ENCODE peak calls at places on chromosome X, in four cellular contexts. F is IMR-90, H is endothelial cell of umbilical vein, X is GM12878. G is an unnamed sample.

GRCh38 chrX:989959-990510 is 222.4 kb downstream of the CRLF2 start:
- DNase-seq in F (peak; percentile 56), H (no peak), X (peak; percentile 97), G (peak; percentile 49)

GRCh38 chrX:46698691-46699090 is 60.2 kb downstream of the SLC9A7 start:
- DNase-seq in F (no peak), H (no peak), X (no peak), G (no peak)

GRCh38 chrX:150062292-150063137 is 124.2 kb upstream of the EOLA2 start:
- DNase-seq in F (peak; percentile 69), H (peak; percentile 68), X (no peak), G (no peak)

GRCh38 chrX:7330551-7330950 is 182.6 kb upstream of the PUDP start:
- DNase-seq in F (peak; percentile 21), H (no peak), X (no peak), G (no peak)

GRCh38 chrX:39705299-39705698 is 392.5 kb downstream of the BCOR start:
- DNase-seq in F (peak; percentile 88), H (peak; percentile 88), X (no peak), G (no peak)

GRCh38 chrX:85111347-85111746 is 107.7 kb downstream of the APOOL start:
- DNase-seq in F (peak; percentile 5), H (peak; percentile 4), X (no peak), G (peak; percentile 11)

GRCh38 chrX:41785685-41786084 is 61.7 kb downstream of the GPR82 start:
- DNase-seq in F (peak; percentile 63), H (no peak), X (no peak), G (no peak)

GRCh38 chrX:26845051-26845450 is 618.1 kb downstream of the PPP4R3C start:
- DNase-seq in F (no peak), H (peak; percentile 75), X (no peak), G (no peak)

GRCh38 chrX:69221239-69222102 is 56.2 kb upstream of the PJA1 start:
- DNase-seq in F (no peak), H (no peak), X (no peak), G (no peak)

GRCh38 chrX:133350751-133351150 is 64.5 kb downstream of the GPC4 start:
- DNase-seq in F (no peak), H (no peak), X (no peak), G (no peak)

GRCh38 chrX:142089193-142089592 is 115.9 kb downstream of the MAGEC2 start:
- DNase-seq in F (peak; percentile 1), H (peak; percentile 1), X (no peak), G (peak; percentile 1)

GRCh38 chrX:74535633-74536141 is 78.7 kb downstream of the RLIM start:
- DNase-seq in F (peak; percentile 66), H (peak; percentile 50), X (no peak), G (peak; percentile 12)

GRCh38 chrX:72274526-72274925 is 2.5 kb downstream of the RPS4X start:
- DNase-seq in F (no peak), H (no peak), X (no peak), G (no peak)

GRCh38 chrX:114959729-114960128 is 57.7 kb downstream of the IL13RA2 start:
- DNase-seq in F (peak; percentile 22), H (no peak), X (no peak), G (peak; percentile 5)

GRCh38 chrX:28590394-28590793 is 3.1 kb downstream of the IL1RAPL1 start:
- DNase-seq in F (peak; percentile 32), H (peak; percentile 69), X (no peak), G (no peak)

GRCh38 chrX:63918611-63919010 is 133.6 kb upstream of the ARHGEF9 start:
- DNase-seq in F (no peak), H (no peak), X (no peak), G (no peak)

GRCh38 chrX:102835504-102836146 is 101.4 kb upstream of the RAB40AL start:
- DNase-seq in F (peak; percentile 33), H (peak; percentile 54), X (no peak), G (peak; percentile 12)

GRCh38 chrX:40933132-40934078 is 151.8 kb upstream of the USP9X start:
- DNase-seq in F (peak; percentile 65), H (peak; percentile 82), X (peak; percentile 31), G (peak; percentile 14)

GRCh38 chrX:56793533-56794320 is 64.7 kb downstream of the NBDY start:
- DNase-seq in F (no peak), H (peak; percentile 36), X (no peak), G (no peak)

GRCh38 chrX:84248226-84248625 is 60.2 kb upstream of the RPS6KA6 start:
- DNase-seq in F (peak; percentile 79), H (no peak), X (no peak), G (no peak)

GRCh38 chrX:47169726-47170515 is 23.7 kb upstream of the UBA1 start:
- DNase-seq in F (peak; percentile 54), H (no peak), X (no peak), G (no peak)

GRCh38 chrX:39869846-39870601 is 227.7 kb downstream of the BCOR start:
- DNase-seq in F (peak; percentile 63), H (peak; percentile 20), X (no peak), G (peak; percentile 50)

GRCh38 chrX:136694491-136695087 is 46.6 kb downstream of the CD40LG start:
- DNase-seq in F (peak; percentile 58), H (peak; percentile 19), X (no peak), G (peak; percentile 48)

GRCh38 chrX:46637937-46638336 is 64.4 kb downstream of the CHST7 start:
- DNase-seq in F (peak; percentile 39), H (peak; percentile 10), X (peak; percentile 60), G (peak; percentile 7)

GRCh38 chrX:66030505-66031317 is 9.2 kb downstream of the VSIG4 start:
- DNase-seq in F (peak; percentile 7), H (peak; percentile 1), X (no peak), G (peak; percentile 38)

GRCh38 chrX:71661919-71662318 is 5.4 kb upstream of the LOC101059915 start:
- DNase-seq in F (no peak), H (no peak), X (no peak), G (no peak)

GRCh38 chrX:7019555-7019954 is 128.0 kb upstream of the STS start:
- DNase-seq in F (no peak), H (no peak), X (no peak), G (no peak)

GRCh38 chrX:119375561-119375960 is 23.6 kb upstream of the SLC25A43 start:
- DNase-seq in F (no peak), H (no peak), X (no peak), G (no peak)
- H3K4me2 ChIP-seq in F (no peak overlapping the region), H (no peak overlapping the region), X (no peak overlapping the region), G (no peak overlapping the region)

GRCh38 chrX:140697618-140698017 is 11.9 kb upstream of the LINC00632 start:
- DNase-seq in F (no peak), H (no peak), X (no peak), G (no peak)

GRCh38 chrX:140701480-140701879 is 8.1 kb upstream of the LINC00632 start:
- DNase-seq in F (peak; percentile 37), H (no peak), X (no peak), G (peak; percentile 10)
- TF ChIP-seq FOS in F (no peak), H (no peak), X (no peak), G (no peak)

GRCh38 chrX:55488559-55489314 is 911 bp downstream of the USP51 start:
- DNase-seq in F (peak; percentile 8), H (peak; percentile 73), X (peak; percentile 8), G (peak; percentile 72)

GRCh38 chrX:55484948-55485347 is 4.7 kb downstream of the USP51 start:
- DNase-seq in F (no peak), H (no peak), X (no peak), G (no peak)

GRCh38 chrX:55488268-55488558 is 1.4 kb downstream of the USP51 start:
- DNase-seq in F (no peak), H (peak; percentile 2), X (no peak), G (no peak)

GRCh38 chrX:55486736-55487135 is 2.9 kb downstream of the USP51 start:
- DNase-seq in F (no peak), H (no peak), X (no peak), G (no peak)

DNA sequence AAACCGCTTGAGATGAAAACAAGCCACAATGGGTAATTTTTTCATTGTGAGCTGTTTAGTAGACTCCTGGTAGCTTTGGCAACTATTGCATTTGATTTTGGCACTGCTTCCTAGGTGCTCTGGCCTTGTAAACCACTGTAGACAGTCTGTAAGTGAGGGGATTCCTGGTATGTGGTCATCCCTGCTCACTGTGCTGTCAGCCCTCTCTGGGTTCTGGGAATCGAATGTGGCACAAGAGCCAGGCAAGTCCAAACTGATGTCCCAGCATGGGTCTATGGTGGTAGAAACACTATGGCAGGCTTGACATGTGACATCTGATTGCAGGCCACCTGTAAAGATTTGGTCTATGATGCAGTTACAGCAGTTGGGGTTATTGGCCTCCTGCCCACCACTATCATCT is 2.5 kb downstream of the USP51 start:
- DNase-seq in F (no peak), H (no peak), X (no peak), G (no peak)
- H3K4me2 ChIP-seq in F (no peak overlapping the region), H (no peak overlapping the region), X (no peak overlapping the region), G (no peak overlapping the region)

GRCh38 chrX:103941201-103941975 is 21.0 kb upstream of the TMSB15B start:
- DNase-seq in F (peak; percentile 32), H (peak; percentile 37), X (no peak), G (peak; percentile 25)
- TF ChIP-seq FOS in F (no peak), H (no peak), X (no peak), G (no peak)

GRCh38 chrX:123859828-123860505 is at the start of gene XIAP:
- DNase-seq in F (peak; percentile 84), H (peak; percentile 85), X (peak; percentile 41), G (peak; percentile 92)

GRCh38 chrX:123860983-123861382 is 1.1 kb downstream of the XIAP start:
- DNase-seq in F (peak; percentile 19), H (peak; percentile 40), X (no peak), G (no peak)

GRCh38 chrX:123859409-123859827 is 435 bp upstream of the XIAP start:
- DNase-seq in F (no peak), H (no peak), X (peak; percentile 21), G (no peak)

DNA sequence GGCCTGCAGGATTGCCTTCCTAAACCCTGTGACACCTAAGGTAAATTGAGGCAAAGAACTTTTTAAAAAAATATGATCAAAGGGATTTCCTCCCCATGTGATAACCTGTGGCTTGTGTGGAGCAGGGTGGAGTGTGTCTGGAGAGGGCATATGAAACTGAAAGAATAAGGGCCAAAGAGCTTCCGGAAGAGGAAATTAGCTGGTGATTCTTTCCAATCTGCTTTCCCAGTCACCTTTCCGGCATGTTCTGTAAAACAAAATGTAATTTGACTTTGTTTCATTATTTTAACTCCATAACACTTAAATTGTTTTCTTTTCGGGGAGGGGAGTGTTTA is 620 bp downstream of the XIAP start:
- DNase-seq in F (no peak), H (peak; percentile 63), X (peak; percentile 21), G (no peak)
- H3K4me2 ChIP-seq in F (peak overlapping the region; percentile 89), H (peak overlapping the region; percentile 88), X (no peak overlapping the region), G (peak overlapping the region; percentile 76)

DNA sequence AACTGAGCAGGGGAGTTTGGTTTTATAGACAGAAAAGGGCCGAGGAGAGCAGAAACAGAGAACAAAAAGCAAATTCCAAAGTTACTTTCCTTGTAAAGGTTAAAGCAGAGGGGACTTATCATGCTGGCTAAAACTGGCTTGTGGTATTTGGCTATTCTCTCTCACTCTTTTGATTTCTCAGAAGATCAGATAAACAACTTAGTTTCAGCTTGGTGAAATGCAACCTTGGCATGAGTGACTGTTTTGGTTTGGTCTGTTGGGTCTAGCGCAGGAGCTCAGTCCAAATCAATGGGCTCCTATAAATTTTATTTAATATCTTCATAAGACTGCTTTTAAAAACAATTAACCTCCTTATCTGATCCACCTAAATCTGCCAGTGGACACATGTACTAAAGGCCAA is 47.3 kb upstream of the KIAA1210 start:
- DNase-seq in F (no peak), H (no peak), X (no peak), G (no peak)
- TF ChIP-seq FOS in F (no peak), H (no peak), X (no peak), G (no peak)

G was measured in K562.